ENCODE peak calls at places on chromosomes 6 and 20, in seven cellular contexts. A is SK-N-SH, D is GM12878, L is HepG2, O is stomach, F is K562, H is sigmoid colon. X is an unnamed sample.

GRCh38 chr20:57582432-57583288 is 21.8 kb downstream of the PCK1 start:
- DNase-seq in L (peak), F (peak), D (no peak), A (peak), O (peak), H (peak), X (no peak)

GRCh38 chr20:59518881-59519706 is 85.2 kb upstream of the PHACTR3 start:
- DNase-seq in H (no peak), O (peak), A (peak), F (peak), D (no peak), L (peak), X (no peak)

GRCh38 chr20:62744761-62745160 is 36.1 kb downstream of the NTSR1 start:
- DNase-seq in H (peak), O (no peak), L (no peak), F (no peak), D (no peak), A (no peak), X (no peak)

GRCh38 chr6:90701146-90701781 is 114.4 kb upstream of the MAP3K7 start:
- DNase-seq in F (peak), A (peak), D (no peak), L (no peak), H (no peak), O (no peak), X (no peak)

GRCh38 chr6:147549531-147549930 is 41.0 kb downstream of the SAMD5 start:
- DNase-seq in L (no peak), O (no peak), H (no peak), A (no peak), D (no peak), F (no peak), X (no peak)

GRCh38 chr6:155188707-155189496 is 74.9 kb upstream of the CLDN20 start:
- DNase-seq in F (no peak), D (no peak), A (no peak), O (no peak), H (no peak), L (peak), X (no peak)

GRCh38 chr20:57458400-57459160 is 66.4 kb downstream of the CTCFL start:
- DNase-seq in O (peak), F (no peak), D (no peak), L (no peak), H (peak), A (no peak), X (no peak)

GRCh38 chr6:4906942-4907300 is 96.9 kb downstream of the RPP40 start:
- DNase-seq in L (no peak), O (no peak), A (no peak), H (no peak), D (no peak), F (no peak), X (no peak)

GRCh38 chr6:129662406-129662766 is 47.6 kb downstream of the ARHGAP18 start:
- DNase-seq in A (no peak), D (peak), F (no peak), O (no peak), H (no peak), L (no peak), X (no peak)

GRCh38 chr20:49207071-49207470 is 12.1 kb upstream of the DDX27 start:
- DNase-seq in H (no peak), D (no peak), O (no peak), A (no peak), L (peak), F (peak), X (no peak)

GRCh38 chr20:31934968-31935764 is 16.7 kb downstream of the PDRG1 start:
- DNase-seq in A (peak), L (peak), F (no peak), D (no peak), O (no peak), H (no peak), X (no peak)

GRCh38 chr6:151475653-151476523 is 17.9 kb upstream of the CCDC170 start:
- DNase-seq in H (no peak), D (no peak), A (peak), L (peak), O (peak), F (peak), X (peak)

GRCh38 chr6:15384901-15385300 is 139.0 kb downstream of the JARID2 start:
- DNase-seq in H (no peak), D (no peak), O (no peak), L (no peak), A (no peak), F (no peak), X (no peak)

GRCh38 chr6:71288228-71289038 is at the start of gene OGFRL1:
- DNase-seq in A (peak), L (peak), H (peak), D (no peak), O (peak), F (no peak), X (peak)

GRCh38 chr6:163536770-163537169 is 122.3 kb downstream of the QKI start:
- DNase-seq in H (no peak), L (no peak), F (no peak), O (no peak), D (no peak), A (no peak), X (no peak)

GRCh38 chr6:39882567-39882953 is 51.7 kb downstream of the MOCS1 start:
- DNase-seq in D (no peak), H (peak), L (peak), F (no peak), O (no peak), A (no peak), X (no peak)

GRCh38 chr6:145076110-145076841 is 659.0 kb downstream of the EPM2A start:
- DNase-seq in D (no peak), L (no peak), H (no peak), F (no peak), A (no peak), O (no peak), X (no peak)

GRCh38 chr6:30778001-30778400 is 33.7 kb upstream of the IER3 start:
- DNase-seq in H (no peak), L (no peak), A (no peak), O (peak), D (no peak), F (no peak), X (no peak)

GRCh38 chr6:53744321-53744720 is 50.5 kb upstream of the LRRC1 start:
- DNase-seq in F (no peak), A (no peak), O (no peak), H (no peak), D (no peak), L (no peak), X (no peak)

GRCh38 chr6:156557269-156557885 is 219.8 kb upstream of the ARID1B start:
- DNase-seq in L (peak), O (peak), D (no peak), F (peak), H (no peak), A (no peak), X (peak)

GRCh38 chr6:156560476-156560875 is 216.7 kb upstream of the ARID1B start:
- DNase-seq in F (no peak), H (no peak), L (no peak), D (no peak), A (no peak), O (no peak), X (no peak)

GRCh38 chr6:156559151-156559690 is 218.0 kb upstream of the ARID1B start:
- DNase-seq in L (no peak), A (no peak), H (no peak), D (no peak), F (no peak), O (no peak), X (no peak)

GRCh38 chr6:156555117-156555516 is 222.1 kb upstream of the ARID1B start:
- DNase-seq in H (no peak), L (no peak), O (no peak), D (no peak), F (no peak), A (no peak), X (no peak)

GRCh38 chr6:156556830-156557229 is 220.3 kb upstream of the ARID1B start:
- DNase-seq in D (no peak), O (no peak), H (no peak), A (no peak), L (no peak), F (no peak), X (no peak)
- H3K4me3 ChIP-seq in D (no peak), O (no peak), H (no peak), A (no peak), L (no peak), F (no peak), X (no peak)

GRCh38 chr20:18465536-18466200 is 1.2 kb downstream of the DZANK1 start:
- DNase-seq in D (peak), F (no peak), O (no peak), A (no peak), L (no peak), H (no peak), X (no peak)

GRCh38 chr20:18466574-18466893 is 296 bp downstream of the DZANK1 start:
- DNase-seq in H (no peak), D (no peak), F (no peak), L (no peak), O (no peak), A (peak), X (no peak)

GRCh38 chr20:18466894-18467678 is at the start of the genes DZANK1 and POLR3F:
- DNase-seq in O (peak), L (peak), A (peak), F (peak), H (peak), D (peak), X (peak)
- TF ChIP-seq EP300 in O (no peak), L (no peak), A (peak), F (no peak), H (no peak), D (no peak), X (no peak)

GRCh38 chr6:37210313-37210898 is 40.5 kb downstream of the PIM1 start:
- DNase-seq in F (peak), A (peak), D (peak), L (peak), O (peak), H (peak), X (peak)
- TF ChIP-seq POLR2AphosphoS5 in F (no peak), A (no peak), D (no peak), L (no peak), O (no peak), H (peak), X (no peak)

DNA sequence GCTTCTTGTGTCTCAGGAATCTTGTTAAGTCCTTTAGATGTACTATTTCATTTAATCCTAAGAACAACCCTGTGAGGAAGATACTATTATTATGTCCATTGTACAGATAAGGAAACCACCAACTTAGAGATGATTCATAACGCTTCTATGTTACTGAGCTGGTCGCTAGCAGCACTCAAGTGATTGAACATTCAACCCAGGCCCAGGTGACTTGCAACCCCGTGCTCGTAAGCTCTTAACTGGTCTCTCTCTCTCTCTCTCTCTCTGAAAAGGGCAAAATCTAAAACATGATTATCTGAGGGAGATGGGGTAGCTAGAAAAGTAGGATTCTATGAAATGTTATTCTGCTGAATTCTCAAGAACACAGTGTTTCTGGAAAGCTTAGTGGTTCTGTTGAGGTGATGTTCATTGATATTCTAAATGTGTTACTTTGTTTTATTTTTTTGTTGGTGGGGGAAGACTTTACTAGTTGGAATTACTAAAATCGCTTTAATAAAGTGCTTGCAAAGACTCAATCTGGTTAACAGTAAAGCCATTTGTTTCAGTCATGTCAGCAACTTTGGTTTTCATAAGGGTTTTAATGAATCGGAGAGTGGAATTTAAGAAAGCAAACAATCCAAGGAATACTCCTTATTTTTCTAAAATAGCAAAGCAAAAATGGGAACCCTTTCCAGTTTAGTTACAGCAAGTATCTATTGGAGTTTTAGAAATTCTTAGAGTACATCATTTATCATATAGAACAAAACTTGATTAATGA is 265.0 kb upstream of the TAB2 start:
- DNase-seq in O (no peak), F (no peak), L (no peak), A (no peak), D (no peak), H (no peak), X (no peak)
- H3K4me3 ChIP-seq in O (no peak), F (no peak), L (no peak), A (no peak), D (no peak), H (no peak), X (no peak)

DNA sequence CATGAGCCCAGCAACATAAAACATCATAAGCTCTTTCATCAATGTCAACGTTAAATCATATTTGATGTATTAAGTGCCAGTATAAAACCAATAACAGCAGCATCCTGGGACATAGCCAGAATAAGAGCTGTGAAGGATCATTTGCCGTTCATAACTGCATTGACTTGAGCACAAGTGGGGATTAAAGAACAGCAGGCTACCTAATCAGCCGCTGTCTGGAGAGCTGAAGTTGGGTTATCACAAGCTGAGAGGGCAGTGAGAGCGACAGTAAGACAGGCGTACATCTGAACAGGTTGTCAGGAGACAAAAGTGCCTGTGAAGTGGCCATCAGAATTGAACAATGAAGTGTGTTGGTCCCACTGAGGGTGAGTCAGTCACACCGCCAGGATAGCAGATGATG is 269.6 kb downstream of the GRIK2 start:
- DNase-seq in H (no peak), A (no peak), L (no peak), O (no peak), F (no peak), D (no peak), X (no peak)
- TF ChIP-seq EP300 in H (no peak), A (no peak), L (no peak), O (no peak), F (no peak), D (no peak), X (no peak)

DNA sequence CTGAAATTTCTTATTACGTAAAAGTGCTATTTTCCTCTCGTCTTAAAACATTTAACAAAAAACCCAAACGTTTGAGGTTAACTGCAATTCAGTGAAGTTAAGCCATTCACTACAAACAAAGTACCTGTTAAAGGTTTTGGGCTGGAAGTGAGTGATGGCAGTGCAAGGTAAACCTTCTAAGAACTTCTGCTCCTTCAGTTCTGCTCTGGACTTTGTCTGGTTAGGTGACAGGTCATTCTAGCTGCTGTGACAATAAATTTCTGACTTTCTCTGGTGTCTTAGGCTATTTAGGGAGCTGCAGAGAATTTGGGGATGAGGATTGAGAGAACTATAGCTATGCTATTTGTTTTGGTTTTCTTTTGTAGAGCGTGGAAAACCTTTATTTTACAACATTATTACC is 36.5 kb upstream of the NEDD9 start:
- DNase-seq in H (no peak), O (no peak), A (no peak), D (no peak), L (no peak), F (no peak), X (no peak)
- TF ChIP-seq POLR2AphosphoS5 in H (no peak), O (no peak), A (no peak), D (no peak), L (no peak), F (no peak), X (no peak)

GRCh38 chr6:25962368-25963127 is at the start of gene TRIM38:
- DNase-seq in A (no peak), H (peak), O (peak), L (peak), F (peak), D (peak), X (no peak)

GRCh38 chr6:25966707-25967106 is 4.1 kb downstream of the TRIM38 start:
- DNase-seq in H (no peak), F (no peak), A (no peak), L (no peak), O (no peak), D (no peak), X (peak)

GRCh38 chr6:25961619-25962367 is 809 bp upstream of the TRIM38 start:
- DNase-seq in A (no peak), F (peak), O (no peak), H (no peak), D (no peak), L (peak), X (no peak)

GRCh38 chr6:25960689-25961088 is 1.9 kb upstream of the TRIM38 start:
- DNase-seq in H (no peak), F (no peak), D (no peak), L (no peak), A (no peak), O (no peak), X (no peak)

DNA sequence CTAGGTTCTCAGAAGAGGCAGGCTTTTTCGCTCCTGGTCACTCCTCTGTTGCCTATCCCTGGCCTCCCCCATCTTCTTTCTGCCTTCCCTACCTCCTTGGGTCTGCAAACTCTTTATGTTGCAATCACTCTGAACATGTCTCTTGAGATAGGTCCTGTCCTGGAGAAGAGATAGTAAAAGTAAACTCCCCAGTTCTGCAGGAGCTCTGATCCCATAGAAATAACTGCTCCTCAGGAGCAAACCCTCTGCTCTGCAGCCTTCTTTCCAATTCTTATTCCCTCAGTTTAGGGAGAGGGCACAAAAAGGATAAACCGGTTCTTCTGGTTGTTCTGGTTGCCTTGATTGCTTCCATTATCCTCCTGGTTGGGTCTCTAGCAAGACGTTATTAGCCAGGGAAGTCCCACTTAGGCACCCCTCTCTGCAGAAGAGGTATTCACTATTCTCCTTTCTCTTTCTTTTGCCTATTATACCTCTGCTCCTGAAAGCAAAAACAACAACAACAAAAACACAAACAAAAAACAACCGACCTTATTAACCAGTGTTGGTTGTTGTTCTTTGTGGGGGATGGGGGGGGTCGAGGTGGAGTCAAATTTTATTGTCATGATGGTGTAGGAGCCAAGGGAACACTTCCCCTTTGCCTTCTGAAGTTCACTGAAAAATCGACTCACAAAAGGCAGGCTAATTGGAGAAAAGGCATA is 973 bp downstream of the TRIM38 start:
- DNase-seq in O (no peak), A (no peak), L (no peak), D (no peak), F (peak), H (no peak), X (peak)
- H3K4me3 ChIP-seq in O (peak), A (no peak), L (peak), D (peak), F (peak), H (peak), X (peak)